ENCODE peak calls at places on chromosome 2, in seven cellular contexts. Z is neuronal stem cell, B is IMR-90, S is mesenchymal stem cell, C is mesendoderm, X is trophoblast cell, T is H1. V is an unnamed sample.

GRCh38 chr2:145022671-145023330 is 502.9 kb upstream of the ZEB2 start:
- DNase-seq in Z (no peak), B (peak), S (peak), C (no peak), X (no peak), T (no peak), V (no peak)

GRCh38 chr2:127874378-127875271 is 11.1 kb downstream of the AMMECR1L start:
- DNase-seq in Z (peak), B (no peak), S (no peak), C (no peak), X (no peak), T (no peak), V (no peak)

GRCh38 chr2:172092716-172093415 is 7.6 kb downstream of the DLX1 start:
- DNase-seq in Z (peak), B (no peak), S (no peak), C (no peak), X (no peak), T (no peak), V (no peak)

GRCh38 chr2:46945671-46946070 is 30.1 kb upstream of the MCFD2 start:
- DNase-seq in Z (no peak), B (no peak), S (no peak), C (no peak), X (no peak), T (no peak), V (no peak)

GRCh38 chr2:217691920-217692666 is 310.7 kb downstream of the TNS1 start:
- DNase-seq in Z (no peak), B (peak), S (no peak), C (peak), X (peak), T (no peak), V (no peak)

GRCh38 chr2:209673811-209674210 is 97.8 kb upstream of the UNC80 start:
- DNase-seq in Z (no peak), B (no peak), S (no peak), C (no peak), X (no peak), T (no peak), V (no peak)

GRCh38 chr2:218367415-218368149 is 10.9 kb downstream of the CATIP start:
- DNase-seq in Z (peak), B (peak), S (peak), C (peak), X (peak), T (peak), V (peak)

GRCh38 chr2:145832681-145833080 is 1312.8 kb upstream of the ZEB2 start:
- DNase-seq in Z (no peak), B (no peak), S (no peak), C (no peak), X (no peak), T (no peak), V (no peak)

GRCh38 chr2:101007415-101008345 is 5.6 kb downstream of the RPL31 start:
- DNase-seq in Z (no peak), B (no peak), S (no peak), C (peak), X (no peak), T (no peak), V (no peak)

GRCh38 chr2:68225119-68225632 is 27.2 kb downstream of the PPP3R1 start:
- DNase-seq in Z (peak), B (peak), S (peak), C (peak), X (peak), T (peak), V (peak)

GRCh38 chr2:10330700-10331032 is 28.0 kb downstream of the HPCAL1 start:
- DNase-seq in Z (no peak), B (no peak), S (no peak), C (no peak), X (no peak), T (no peak), V (no peak)

GRCh38 chr2:74935883-74936483 is 22.5 kb upstream of the POLE4 start:
- DNase-seq in Z (no peak), B (no peak), S (no peak), C (no peak), X (no peak), T (no peak), V (no peak)

GRCh38 chr2:43248621-43249020 is 22.2 kb upstream of the ZFP36L2 start:
- DNase-seq in Z (no peak), B (no peak), S (no peak), C (no peak), X (no peak), T (no peak), V (no peak)

DNA sequence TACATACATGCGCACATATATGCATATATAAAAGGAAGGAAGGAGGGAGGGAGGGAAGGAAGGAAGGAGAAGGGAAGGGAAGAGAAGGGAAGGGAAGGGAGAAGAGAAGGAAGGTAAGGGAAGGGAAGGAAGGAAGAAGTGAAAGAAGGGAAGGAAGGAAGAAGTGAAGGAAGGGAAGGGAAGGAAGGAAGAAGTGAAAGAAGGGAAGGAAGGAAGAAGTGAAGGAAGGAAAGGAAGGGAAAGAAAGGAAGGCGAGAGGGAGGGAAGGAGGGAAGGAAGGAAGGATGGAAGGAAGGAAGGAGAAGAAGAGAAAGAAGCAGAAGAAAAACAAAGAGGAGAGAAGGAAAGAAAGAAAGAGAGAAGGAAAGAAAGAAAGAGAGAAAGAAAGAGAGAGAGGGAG is 16.9 kb downstream of the COL6A3 start:
- DNase-seq in Z (no peak), B (no peak), S (no peak), C (no peak), X (no peak), T (no peak), V (no peak)
- H4K8ac ChIP-seq in Z (no peak), B (no peak), S (no peak), C (no peak), X (no peak), T (no peak), V (no peak)

GRCh38 chr2:134411828-134412638 is 158.2 kb downstream of the MGAT5 start:
- DNase-seq in Z (peak), B (peak), S (peak), C (peak), X (peak), T (peak), V (peak)
- H3K9ac ChIP-seq in Z (peak), B (peak), S (peak), C (no peak), X (no peak), T (no peak), V (no peak)

GRCh38 chr2:69695850-69696216 is 46.1 kb upstream of the ANXA4 start:
- DNase-seq in Z (no peak), B (no peak), S (no peak), C (no peak), X (no peak), T (no peak), V (no peak)

GRCh38 chr2:69692424-69692823 is 48.9 kb upstream of the AAK1 start:
- DNase-seq in Z (no peak), B (peak), S (no peak), C (no peak), X (peak), T (no peak), V (no peak)

GRCh38 chr2:69693059-69693458 is 48.9 kb upstream of the ANXA4 start:
- DNase-seq in Z (no peak), B (no peak), S (no peak), C (no peak), X (no peak), T (no peak), V (no peak)

GRCh38 chr2:69694894-69695849 is 46.8 kb upstream of the ANXA4 start:
- DNase-seq in Z (no peak), B (peak), S (peak), C (no peak), X (peak), T (no peak), V (no peak)

DNA sequence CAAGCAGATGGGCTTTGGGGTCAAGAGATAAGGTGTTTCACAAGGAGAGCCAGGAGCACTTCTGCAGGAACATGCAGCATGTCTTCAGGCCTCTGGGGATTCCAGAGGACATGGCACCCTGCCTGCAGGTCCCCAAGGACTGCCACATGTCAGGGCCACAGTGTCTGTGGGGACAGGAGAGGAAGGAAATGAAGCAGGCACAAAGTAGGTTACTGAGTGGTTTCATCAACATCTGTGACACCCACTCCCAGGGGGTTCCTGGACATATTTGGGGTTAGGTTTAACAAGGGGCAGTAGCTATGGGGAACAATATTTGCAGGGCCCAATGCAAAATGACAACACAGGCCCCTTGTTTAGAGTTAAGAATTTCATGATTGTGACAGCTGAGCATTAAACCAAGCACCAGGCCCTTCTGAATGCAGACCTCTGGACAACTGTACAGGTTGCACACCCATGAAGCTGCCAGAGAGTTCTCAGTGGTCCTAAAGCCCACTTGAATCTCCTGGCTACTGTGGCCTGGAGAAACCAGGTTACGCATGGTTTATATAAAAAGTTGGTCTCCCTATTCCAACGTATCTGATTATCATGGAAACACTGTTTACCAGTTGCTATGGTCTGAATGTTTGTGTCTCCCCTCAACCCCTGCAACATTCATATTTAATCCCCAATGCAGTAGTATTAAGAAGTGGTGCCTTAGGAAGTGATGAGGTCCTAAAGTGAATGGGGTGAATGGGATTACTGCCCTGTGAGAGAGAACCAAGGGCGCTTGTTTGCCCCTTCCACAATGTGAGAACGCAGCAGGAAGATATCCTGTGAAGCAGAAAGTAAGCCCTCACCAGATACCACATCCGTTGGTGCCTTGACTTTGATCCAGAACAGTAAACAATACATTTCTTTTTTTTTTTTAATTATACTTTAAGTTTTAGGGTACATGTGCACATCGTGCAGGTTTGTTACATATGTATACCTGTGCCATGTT is 48.2 kb upstream of the ANXA4 start:
- DNase-seq in Z (no peak), B (no peak), S (no peak), C (no peak), X (no peak), T (no peak), V (no peak)
- H4K8ac ChIP-seq in Z (no peak), B (peak), S (no peak), C (no peak), X (no peak), T (no peak), V (no peak)

DNA sequence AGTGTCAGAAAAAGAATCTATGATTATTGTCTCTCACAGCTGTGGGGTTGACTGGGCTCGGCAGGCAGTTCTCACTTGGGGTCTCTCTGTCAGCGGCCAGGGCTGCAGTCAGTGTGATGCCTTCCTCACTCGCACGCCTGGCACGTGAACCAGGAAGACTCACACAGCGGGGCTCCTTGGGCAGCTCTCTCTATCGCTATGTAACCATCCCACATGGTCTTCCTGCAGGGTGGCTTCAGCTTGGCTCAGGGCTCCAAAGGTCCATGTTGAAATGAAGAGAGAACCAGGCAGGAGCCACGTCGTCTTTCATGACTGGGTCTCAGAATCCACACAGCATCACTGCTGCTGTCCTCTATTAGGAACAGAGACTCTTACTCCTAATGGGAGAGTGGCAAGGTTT is 30.6 kb upstream of the SLC1A4 start:
- DNase-seq in Z (no peak), B (no peak), S (no peak), C (no peak), X (no peak), T (no peak), V (no peak)
- H3K9ac ChIP-seq in Z (no peak), B (no peak), S (no peak), C (no peak), X (no peak), T (no peak), V (no peak)

GRCh38 chr2:103235283-103235682 is 473.5 kb downstream of the TMEM182 start:
- DNase-seq in Z (no peak), B (no peak), S (no peak), C (no peak), X (no peak), T (no peak), V (no peak)
- H4K8ac ChIP-seq in Z (no peak), B (no peak), S (no peak), C (no peak), X (no peak), T (no peak), V (no peak)

GRCh38 chr2:28392297-28393114 is at the start of gene FOSL2:
- DNase-seq in Z (peak), B (peak), S (peak), C (peak), X (peak), T (peak), V (peak)

GRCh38 chr2:28394997-28395333 is 2.3 kb downstream of the FOSL2 start:
- DNase-seq in Z (no peak), B (no peak), S (no peak), C (no peak), X (no peak), T (no peak), V (no peak)

GRCh38 chr2:28391564-28392296 is 928 bp upstream of the FOSL2 start:
- DNase-seq in Z (peak), B (peak), S (peak), C (peak), X (peak), T (no peak), V (peak)

GRCh38 chr2:28394331-28394877 is 1.7 kb downstream of the FOSL2 start:
- DNase-seq in Z (no peak), B (peak), S (peak), C (no peak), X (peak), T (no peak), V (no peak)

DNA sequence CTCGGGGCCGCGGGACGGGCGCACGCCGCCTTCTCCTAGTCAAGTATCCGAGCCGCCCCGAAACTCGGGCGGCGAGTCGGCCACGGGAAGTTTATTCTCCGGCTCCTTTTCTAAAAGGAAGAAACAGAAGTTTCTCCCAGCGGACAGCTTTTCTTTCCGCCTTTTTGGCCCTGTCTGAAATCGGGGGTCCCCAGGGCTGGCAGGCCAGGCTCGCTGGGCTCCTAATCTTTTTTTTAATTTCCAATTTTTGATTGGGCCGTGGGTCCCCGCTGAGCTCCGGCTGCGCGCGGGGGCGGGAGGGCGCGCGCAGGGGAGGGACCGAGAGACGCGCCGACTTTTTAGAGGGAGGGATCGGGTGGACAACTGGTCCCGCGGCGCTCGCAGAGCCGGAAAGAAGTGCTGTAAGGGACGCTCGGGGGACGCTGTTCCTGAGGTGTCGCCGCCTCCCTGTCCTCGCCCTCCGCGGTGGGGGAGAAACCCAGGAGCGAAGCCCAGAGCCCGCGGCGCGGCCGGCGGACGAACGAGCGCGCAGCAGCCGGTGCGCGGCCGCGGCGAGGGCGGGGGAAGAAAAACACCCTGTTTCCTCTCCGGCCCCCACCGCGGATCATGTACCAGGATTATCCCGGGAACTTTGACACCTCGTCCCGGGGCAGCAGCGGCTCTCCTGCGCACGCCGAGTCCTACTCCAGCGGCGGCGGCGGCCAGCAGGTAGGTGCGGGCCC is 618 bp downstream of the FOSL2 start:
- DNase-seq in Z (no peak), B (peak), S (peak), C (peak), X (peak), T (no peak), V (no peak)
- H3K9ac ChIP-seq in Z (peak), B (peak), S (peak), C (peak), X (peak), T (peak), V (no peak)

GRCh38 chr2:30622452-30622851 is 175.4 kb downstream of the LCLAT1 start:
- DNase-seq in Z (no peak), B (no peak), S (no peak), C (no peak), X (peak), T (no peak), V (no peak)
- H4K8ac ChIP-seq in Z (no peak), B (no peak), S (no peak), C (no peak), X (peak), T (no peak), V (no peak)

GRCh38 chr2:1866402-1867091 is 122.2 kb upstream of the PXDN start:
- DNase-seq in Z (no peak), B (no peak), S (no peak), C (peak), X (no peak), T (no peak), V (no peak)
- H3K9ac ChIP-seq in Z (no peak), B (no peak), S (no peak), C (no peak), X (no peak), T (no peak), V (no peak)